ENCODE peak calls at places on chromosomes 3 and 15, in six cellular contexts. J is colonic mucosa, D is neural progenitor cell, O is OCI-LY7, Q is heart left ventricle, V is right lobe of liver. P is an unnamed sample.

GRCh38 chr3:125316949-125317348 is 58.2 kb downstream of the ZNF148 start:
- DNase-seq in J (no peak), D (no peak), O (no peak), Q (no peak), V (no peak), P (no peak)

GRCh38 chr3:134364936-134365765 is 9.1 kb downstream of the AMOTL2 start:
- DNase-seq in J (no peak), D (peak), O (peak), Q (no peak), V (no peak), P (peak)

GRCh38 chr3:40582401-40583027 is 57.8 kb downstream of the ZNF621 start:
- DNase-seq in J (no peak), D (peak), O (no peak), Q (no peak), V (no peak), P (no peak)

GRCh38 chr3:135084976-135085375 is 289.9 kb downstream of the EPHB1 start:
- DNase-seq in J (no peak), D (no peak), O (no peak), Q (no peak), V (no peak), P (no peak)

GRCh38 chr15:78420220-78420619 is 17.8 kb upstream of the IREB2 start:
- DNase-seq in J (no peak), D (no peak), O (no peak), Q (no peak), V (no peak), P (no peak)

GRCh38 chr3:115518100-115518852 is 105.0 kb upstream of the GAP43 start:
- DNase-seq in J (peak), D (peak), O (no peak), Q (peak), V (no peak), P (peak)

GRCh38 chr15:69916169-69916785 is 181.4 kb downstream of the TLE3 start:
- DNase-seq in J (no peak), D (no peak), O (no peak), Q (no peak), V (no peak), P (no peak)

GRCh38 chr3:114609952-114610351 is 316.1 kb downstream of the TIGIT start:
- DNase-seq in J (no peak), D (no peak), O (no peak), Q (no peak), V (no peak), P (no peak)

GRCh38 chr3:104907507-104907906 is 459.2 kb upstream of the ALCAM start:
- DNase-seq in J (no peak), D (no peak), O (no peak), Q (no peak), V (no peak), P (peak)

GRCh38 chr3:195071011-195071728 is 199.8 kb downstream of the XXYLT1 start:
- DNase-seq in J (no peak), D (no peak), O (no peak), Q (no peak), V (peak), P (no peak)

GRCh38 chr3:25378912-25379311 is 49.2 kb upstream of the RARB start:
- DNase-seq in J (no peak), D (no peak), O (no peak), Q (no peak), V (no peak), P (no peak)

GRCh38 chr3:101509811-101510210 is 3.2 kb downstream of the SENP7 start:
- DNase-seq in J (no peak), D (no peak), O (no peak), Q (no peak), V (no peak), P (peak)

GRCh38 chr15:70582143-70582945 is 181.0 kb downstream of the UACA start:
- DNase-seq in J (no peak), D (no peak), O (no peak), Q (no peak), V (no peak), P (peak)

GRCh38 chr3:38150780-38151528 is 12.5 kb downstream of the MYD88 start:
- DNase-seq in J (no peak), D (no peak), O (no peak), Q (no peak), V (no peak), P (no peak)

GRCh38 chr3:46701211-46701939 is at the start of gene TMIE:
- DNase-seq in J (no peak), D (peak), O (no peak), Q (peak), V (peak), P (no peak)

GRCh38 chr3:21645121-21645897 is 105.7 kb downstream of the ZNF385D start:
- DNase-seq in J (no peak), D (no peak), O (no peak), Q (peak), V (peak), P (peak)

DNA sequence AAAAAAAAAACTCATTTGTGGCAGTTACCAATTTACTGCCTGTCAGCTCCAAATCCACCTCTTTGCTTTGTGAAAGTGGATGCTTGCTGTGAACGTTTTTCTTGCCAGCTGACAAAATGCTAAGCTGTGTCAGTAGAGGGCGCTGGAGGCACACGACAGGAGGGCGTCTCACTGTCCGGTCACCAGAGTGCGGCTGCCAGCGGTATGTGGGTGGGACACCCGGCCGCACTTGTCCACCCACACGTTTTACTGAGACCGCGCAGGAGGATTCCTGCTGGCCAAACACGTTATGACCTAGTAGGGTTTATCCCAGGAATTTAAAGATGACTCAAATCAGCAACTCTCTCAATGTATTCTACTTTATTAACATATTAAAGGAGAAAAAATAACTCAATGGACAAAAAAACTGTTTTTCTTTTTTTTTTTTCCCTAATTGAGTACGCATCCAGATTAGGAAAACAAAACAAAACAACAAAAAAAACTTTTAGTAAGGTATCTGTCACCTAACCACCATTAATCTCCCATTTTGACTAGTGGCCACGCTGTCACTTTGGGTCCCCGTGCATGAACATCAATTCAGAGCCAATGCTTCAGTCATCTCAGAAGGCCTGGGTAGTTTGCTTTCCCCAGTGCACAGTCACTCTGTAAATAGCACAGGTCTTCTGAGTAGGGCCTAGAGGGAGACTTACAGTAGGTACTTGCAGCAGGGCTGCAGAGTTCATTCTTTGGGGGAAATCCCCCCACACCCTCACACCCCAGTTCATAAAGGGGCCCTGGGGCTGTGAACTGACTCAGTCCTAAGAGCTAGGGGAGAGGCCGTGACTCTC is 43.8 kb upstream of the RPL35A start:
- DNase-seq in J (peak), D (peak), O (peak), Q (peak), V (peak), P (peak)
- H3K4me3 ChIP-seq in J (no peak), D (no peak), O (no peak), Q (no peak), V (no peak), P (no peak)

GRCh38 chr3:12708584-12709192 is 44.8 kb upstream of the RAF1 start:
- DNase-seq in J (no peak), D (no peak), O (no peak), Q (peak), V (no peak), P (peak)
- TF ChIP-seq CTCF in J (no peak), D (no peak), O (no peak), Q (no peak), V (no peak), P (peak)

GRCh38 chr3:151329368-151329767 is at the start of gene P2RY13:
- DNase-seq in J (no peak), D (no peak), O (no peak), Q (no peak), V (no peak), P (no peak)

GRCh38 chr3:151327571-151328198 is 1.7 kb downstream of the P2RY13 start:
- DNase-seq in J (no peak), D (no peak), O (peak), Q (no peak), V (no peak), P (peak)

GRCh38 chr3:151330899-151331298 is 1.6 kb upstream of the P2RY13 start:
- DNase-seq in J (no peak), D (no peak), O (no peak), Q (no peak), V (no peak), P (no peak)

GRCh38 chr3:151330374-151330773 is 1.0 kb upstream of the P2RY13 start:
- DNase-seq in J (no peak), D (no peak), O (no peak), Q (no peak), V (no peak), P (no peak)

DNA sequence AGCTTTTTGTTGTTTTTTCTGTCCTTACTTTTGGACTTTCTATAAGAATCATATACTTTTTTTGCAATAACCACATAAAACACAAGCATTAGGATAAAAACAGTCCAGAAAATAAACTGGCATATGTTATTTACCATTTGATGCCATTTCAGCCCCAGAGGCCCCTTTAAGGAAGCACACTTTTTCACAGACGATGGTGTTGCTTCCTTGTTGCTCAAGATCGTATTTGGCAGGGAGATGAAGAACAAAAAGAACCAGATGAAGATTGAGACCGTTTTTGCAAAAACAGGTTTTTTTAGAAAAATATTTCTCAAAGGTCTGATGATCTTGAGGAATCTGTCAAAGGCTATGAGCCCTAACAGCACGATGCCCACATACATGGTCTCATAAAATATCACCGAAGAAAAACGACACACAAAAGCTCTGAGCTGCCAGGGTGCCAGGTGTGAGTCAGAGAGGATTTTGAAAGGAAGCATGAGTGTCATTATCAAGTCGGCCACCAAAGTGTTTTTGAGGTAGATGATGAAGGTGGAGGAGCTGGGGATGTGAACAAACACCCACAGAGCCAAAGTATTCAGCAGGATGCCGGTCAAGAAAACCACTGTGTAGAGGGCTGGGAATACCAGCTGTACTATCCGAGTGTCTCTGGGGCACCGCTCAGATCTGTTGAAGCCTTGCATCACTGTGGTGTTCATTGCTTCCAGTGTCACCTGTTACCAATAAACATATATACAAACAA is 882 bp downstream of the P2RY13 start:
- DNase-seq in J (no peak), D (no peak), O (no peak), Q (no peak), V (no peak), P (peak)
- H3K4me3 ChIP-seq in J (peak), D (no peak), O (no peak), Q (peak), V (no peak), P (no peak)

DNA sequence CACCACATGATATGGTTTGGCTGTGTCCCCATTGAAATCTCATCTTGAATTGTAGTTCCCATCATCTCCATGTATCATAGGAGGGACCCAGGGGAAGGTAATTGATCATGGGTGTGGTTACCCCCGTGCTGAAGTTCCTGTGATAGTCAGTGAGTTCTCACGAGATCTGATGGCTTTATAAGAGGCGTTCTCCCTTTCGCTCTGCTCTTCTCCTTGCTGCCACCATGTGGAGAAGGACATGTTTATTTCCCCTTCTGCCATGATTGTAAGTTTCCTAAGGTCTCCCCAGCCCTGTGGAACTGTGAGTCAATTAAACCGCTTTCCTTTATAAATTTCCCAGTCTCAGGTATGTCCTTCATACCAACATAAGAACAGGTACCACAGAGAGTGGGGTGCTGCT is 21.9 kb downstream of the OSTN start:
- DNase-seq in J (no peak), D (peak), O (peak), Q (no peak), V (no peak), P (no peak)
- TF ChIP-seq CTCF in J (no peak), D (peak), O (peak), Q (no peak), V (no peak), P (no peak)

GRCh38 chr15:90681056-90681455 is 36.1 kb upstream of the BLM start:
- DNase-seq in J (no peak), D (no peak), O (no peak), Q (no peak), V (no peak), P (no peak)

GRCh38 chr15:90680371-90680935 is 36.7 kb upstream of the BLM start:
- DNase-seq in J (no peak), D (no peak), O (no peak), Q (no peak), V (no peak), P (peak)

GRCh38 chr15:90677807-90678790 is 39.0 kb upstream of the BLM start:
- DNase-seq in J (no peak), D (no peak), O (peak), Q (no peak), V (no peak), P (no peak)

GRCh38 chr15:90681480-90681879 is 35.7 kb upstream of the BLM start:
- DNase-seq in J (no peak), D (no peak), O (no peak), Q (peak), V (no peak), P (peak)

GRCh38 chr15:90679959-90680358 is 37.2 kb upstream of the BLM start:
- DNase-seq in J (no peak), D (no peak), O (no peak), Q (no peak), V (no peak), P (no peak)
- H3K4me3 ChIP-seq in J (no peak), D (no peak), O (no peak), Q (no peak), V (no peak), P (no peak)

DNA sequence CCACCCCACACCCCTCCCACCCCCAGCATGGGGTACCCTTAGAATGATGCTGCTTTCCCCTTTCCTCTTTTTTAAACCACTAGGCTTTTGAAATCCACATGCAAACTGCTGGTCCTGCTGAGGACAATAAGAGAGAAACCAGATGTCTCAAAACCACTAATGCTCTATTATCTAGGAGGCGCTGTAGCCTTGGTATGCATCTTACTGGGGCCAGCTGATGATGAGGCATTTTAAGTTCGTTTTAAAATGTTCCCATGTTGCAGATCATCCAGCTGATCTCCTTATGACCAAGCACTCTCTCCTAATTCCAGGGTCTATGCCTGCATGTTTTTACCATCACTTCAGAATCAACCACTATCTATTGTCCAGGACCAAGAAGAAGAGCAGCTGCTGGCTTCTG is 1.3 kb downstream of the NME9 start:
- DNase-seq in J (no peak), D (peak), O (peak), Q (no peak), V (no peak), P (peak)
- TF ChIP-seq CTCF in J (no peak), D (peak), O (peak), Q (no peak), V (no peak), P (peak)

GRCh38 chr3:129313415-129313982 is 34.8 kb downstream of the HMCES start:
- DNase-seq in J (no peak), D (no peak), O (peak), Q (no peak), V (no peak), P (peak)
- H3K4me3 ChIP-seq in J (no peak), D (peak), O (peak), Q (peak), V (no peak), P (no peak)

GRCh38 chr3:13099707-13100106 is 26.5 kb upstream of the IQSEC1 start:
- DNase-seq in J (no peak), D (no peak), O (no peak), Q (no peak), V (no peak), P (no peak)
- TF ChIP-seq CTCF in J (no peak), D (no peak), O (no peak), Q (no peak), V (no peak), P (no peak)